ENCODE peak calls at places on chromosomes 12 and 14, in five cellular contexts. One of them, this sample, is unnamed.

GRCh38 chr12:105031061-105031807 is 45.1 kb downstream of the NOPCHAP1 start:
- DNase-seq in A549: no peak
- DNase-seq in keratinocyte: no peak
- DNase-seq in epithelial cell of proximal tubule: no peak
- DNase-seq in lung: no peak
- DNase-seq in this sample: no peak

GRCh38 chr12:78096909-78097597 is 266.4 kb downstream of the NAV3 start:
- DNase-seq in A549: no peak
- DNase-seq in keratinocyte: no peak
- DNase-seq in lung: no peak
- DNase-seq in epithelial cell of proximal tubule: no peak
- DNase-seq in this sample: peak

GRCh38 chr14:33393155-33393894 is 454.6 kb downstream of the NPAS3 start:
- DNase-seq in lung: no peak
- DNase-seq in keratinocyte: no peak
- DNase-seq in A549: no peak
- DNase-seq in epithelial cell of proximal tubule: no peak
- DNase-seq in this sample: peak

GRCh38 chr14:61374284-61374683 is 52.9 kb downstream of the PRKCH start:
- DNase-seq in epithelial cell of proximal tubule: no peak
- DNase-seq in A549: no peak
- DNase-seq in lung: no peak
- DNase-seq in keratinocyte: no peak
- DNase-seq in this sample: no peak

GRCh38 chr12:131194166-131194565 is 240.5 kb downstream of the ADGRD1 start:
- DNase-seq in epithelial cell of proximal tubule: no peak
- DNase-seq in A549: peak
- DNase-seq in keratinocyte: no peak
- DNase-seq in lung: no peak
- DNase-seq in this sample: no peak

GRCh38 chr14:75523771-75524171 is 1.5 kb downstream of the BATF start:
- DNase-seq in keratinocyte: no peak
- DNase-seq in A549: no peak
- DNase-seq in lung: no peak
- DNase-seq in epithelial cell of proximal tubule: no peak
- DNase-seq in this sample: no peak

GRCh38 chr12:25495336-25496097 is 57.6 kb downstream of the LMNTD1 start:
- DNase-seq in keratinocyte: peak
- DNase-seq in A549: peak
- DNase-seq in lung: no peak
- DNase-seq in epithelial cell of proximal tubule: peak
- DNase-seq in this sample: peak

GRCh38 chr12:124548854-124549378 is 18.5 kb downstream of the NCOR2 start:
- DNase-seq in A549: no peak
- DNase-seq in lung: peak
- DNase-seq in keratinocyte: no peak
- DNase-seq in epithelial cell of proximal tubule: no peak
- DNase-seq in this sample: peak

GRCh38 chr14:31692376-31692781 is 131.2 kb downstream of the NUBPL start:
- DNase-seq in A549: no peak
- DNase-seq in keratinocyte: no peak
- DNase-seq in lung: no peak
- DNase-seq in epithelial cell of proximal tubule: no peak
- DNase-seq in this sample: peak

GRCh38 chr14:100314724-100315123 is 8.4 kb upstream of the SLC25A47 start:
- DNase-seq in keratinocyte: no peak
- DNase-seq in A549: no peak
- DNase-seq in epithelial cell of proximal tubule: no peak
- DNase-seq in lung: no peak
- DNase-seq in this sample: no peak

GRCh38 chr12:124517260-124518050 is 50.0 kb downstream of the NCOR2 start:
- DNase-seq in keratinocyte: no peak
- DNase-seq in lung: peak
- DNase-seq in A549: peak
- DNase-seq in epithelial cell of proximal tubule: no peak
- DNase-seq in this sample: peak

GRCh38 chr12:105233045-105233905 is 2.7 kb downstream of the APPL2 start:
- DNase-seq in lung: no peak
- DNase-seq in A549: no peak
- DNase-seq in epithelial cell of proximal tubule: no peak
- DNase-seq in keratinocyte: no peak
- DNase-seq in this sample: peak

GRCh38 chr12:86669010-86669409 is 412.8 kb upstream of the MGAT4C start:
- DNase-seq in lung: no peak
- DNase-seq in A549: no peak
- DNase-seq in epithelial cell of proximal tubule: no peak
- DNase-seq in keratinocyte: peak
- DNase-seq in this sample: no peak

GRCh38 chr12:109714913-109715244 is 1.3 kb downstream of the FAM222A start:
- DNase-seq in A549: no peak
- DNase-seq in epithelial cell of proximal tubule: no peak
- DNase-seq in lung: no peak
- DNase-seq in keratinocyte: no peak
- DNase-seq in this sample: no peak

GRCh38 chr14:103748539-103748867 is 32.9 kb downstream of the ZFYVE21 start:
- DNase-seq in keratinocyte: no peak
- DNase-seq in epithelial cell of proximal tubule: no peak
- DNase-seq in A549: no peak
- DNase-seq in lung: no peak
- DNase-seq in this sample: no peak

GRCh38 chr12:11730299-11731041 is 81.0 kb downstream of the ETV6 start:
- DNase-seq in A549: no peak
- DNase-seq in epithelial cell of proximal tubule: no peak
- DNase-seq in keratinocyte: no peak
- DNase-seq in lung: peak
- DNase-seq in this sample: no peak

GRCh38 chr14:88323086-88323519 is at the start of gene KCNK10:
- DNase-seq in A549: no peak
- DNase-seq in epithelial cell of proximal tubule: no peak
- DNase-seq in keratinocyte: no peak
- DNase-seq in lung: no peak
- DNase-seq in this sample: no peak

GRCh38 chr14:86799244-86799647 is 1193.7 kb downstream of the GALC start:
- DNase-seq in keratinocyte: peak
- DNase-seq in A549: peak
- DNase-seq in lung: no peak
- DNase-seq in epithelial cell of proximal tubule: peak
- DNase-seq in this sample: peak

GRCh38 chr14:65101631-65102440 is 481 bp downstream of the MAX start:
- DNase-seq in keratinocyte: no peak
- DNase-seq in lung: peak
- DNase-seq in epithelial cell of proximal tubule: no peak
- DNase-seq in A549: no peak
- DNase-seq in this sample: no peak

GRCh38 chr12:102565555-102565954 is 85.2 kb upstream of the IGF1 start:
- DNase-seq in keratinocyte: no peak
- DNase-seq in A549: no peak
- DNase-seq in lung: no peak
- DNase-seq in epithelial cell of proximal tubule: no peak
- DNase-seq in this sample: no peak

GRCh38 chr12:40158592-40159111 is 52.8 kb upstream of the SLC2A13 start:
- DNase-seq in lung: peak
- DNase-seq in A549: no peak
- DNase-seq in keratinocyte: peak
- DNase-seq in epithelial cell of proximal tubule: no peak
- DNase-seq in this sample: peak

GRCh38 chr14:23174266-23174665 is 9.2 kb downstream of the SLC7A8 start:
- DNase-seq in keratinocyte: no peak
- DNase-seq in lung: no peak
- DNase-seq in A549: no peak
- DNase-seq in epithelial cell of proximal tubule: no peak
- DNase-seq in this sample: peak

GRCh38 chr14:71720978-71721624 is 211.1 kb upstream of the RGS6 start:
- DNase-seq in epithelial cell of proximal tubule: peak
- DNase-seq in lung: peak
- DNase-seq in A549: peak
- DNase-seq in keratinocyte: peak
- DNase-seq in this sample: peak

GRCh38 chr12:108228746-108229145 is 99.7 kb downstream of the WSCD2 start:
- DNase-seq in A549: no peak
- DNase-seq in lung: no peak
- DNase-seq in keratinocyte: no peak
- DNase-seq in epithelial cell of proximal tubule: no peak
- DNase-seq in this sample: no peak

GRCh38 chr14:77459072-77459723 is 1.3 kb downstream of the AHSA1 start:
- DNase-seq in keratinocyte: peak
- DNase-seq in epithelial cell of proximal tubule: peak
- DNase-seq in lung: peak
- DNase-seq in A549: peak
- DNase-seq in this sample: peak

GRCh38 chr12:112258926-112259325 is 123.3 kb downstream of the HECTD4 start:
- DNase-seq in lung: no peak
- DNase-seq in A549: no peak
- DNase-seq in keratinocyte: no peak
- DNase-seq in epithelial cell of proximal tubule: no peak
- DNase-seq in this sample: no peak

GRCh38 chr12:112261559-112261958 is 120.7 kb downstream of the HECTD4 start:
- DNase-seq in lung: no peak
- DNase-seq in A549: peak
- DNase-seq in epithelial cell of proximal tubule: no peak
- DNase-seq in keratinocyte: no peak
- DNase-seq in this sample: peak

GRCh38 chr12:112252184-112252583 is 126.8 kb downstream of the TRAFD1 start:
- DNase-seq in epithelial cell of proximal tubule: no peak
- DNase-seq in A549: no peak
- DNase-seq in lung: peak
- DNase-seq in keratinocyte: no peak
- DNase-seq in this sample: peak

GRCh38 chr12:112256780-112257179 is 125.5 kb downstream of the HECTD4 start:
- DNase-seq in lung: no peak
- DNase-seq in A549: no peak
- DNase-seq in keratinocyte: no peak
- DNase-seq in epithelial cell of proximal tubule: no peak
- DNase-seq in this sample: no peak
- H3K4me3 ChIP-seq in lung: no peak
- H3K4me3 ChIP-seq in A549: no peak
- H3K4me3 ChIP-seq in keratinocyte: no peak
- H3K4me3 ChIP-seq in epithelial cell of proximal tubule: no peak
- H3K4me3 ChIP-seq in this sample: no peak

GRCh38 chr12:4908694-4909396 is 860 bp upstream of the KCNA1 start:
- DNase-seq in epithelial cell of proximal tubule: no peak
- DNase-seq in lung: no peak
- DNase-seq in A549: no peak
- DNase-seq in keratinocyte: no peak
- DNase-seq in this sample: no peak
- TF ChIP-seq CTCF in epithelial cell of proximal tubule: no peak
- TF ChIP-seq CTCF in lung: no peak
- TF ChIP-seq CTCF in A549: no peak
- TF ChIP-seq CTCF in keratinocyte: no peak
- TF ChIP-seq CTCF in this sample: no peak

DNA sequence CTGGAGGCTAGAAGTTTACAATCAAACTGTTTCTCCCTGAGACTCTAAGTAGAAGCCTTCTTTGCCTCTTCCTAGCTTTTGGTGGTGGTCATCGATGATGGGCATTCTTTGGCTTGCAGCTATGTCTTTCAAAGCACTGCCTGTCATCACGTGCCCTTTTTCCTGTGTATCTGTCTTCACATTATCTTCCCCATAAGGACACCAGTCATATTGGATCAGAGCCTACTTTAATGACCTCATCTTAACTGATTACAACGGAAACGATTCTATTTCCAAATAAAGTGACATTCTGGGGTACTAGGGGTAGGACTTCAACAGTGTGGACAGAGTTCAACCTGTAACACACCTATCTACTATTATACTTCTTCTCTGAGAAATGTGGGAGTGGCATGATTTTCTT is 31.1 kb upstream of the IFNG-AS1 start:
- DNase-seq in A549: no peak
- DNase-seq in epithelial cell of proximal tubule: no peak
- DNase-seq in lung: no peak
- DNase-seq in keratinocyte: no peak
- DNase-seq in this sample: no peak
- H3K4me3 ChIP-seq in A549: no peak
- H3K4me3 ChIP-seq in epithelial cell of proximal tubule: no peak
- H3K4me3 ChIP-seq in lung: no peak
- H3K4me3 ChIP-seq in keratinocyte: no peak
- H3K4me3 ChIP-seq in this sample: no peak

GRCh38 chr12:121955258-121956040 is 37.1 kb downstream of the CFAP251 start:
- DNase-seq in lung: no peak
- DNase-seq in keratinocyte: no peak
- DNase-seq in A549: peak
- DNase-seq in epithelial cell of proximal tubule: no peak
- DNase-seq in this sample: peak

GRCh38 chr12:121957831-121958515 is 39.6 kb downstream of the CFAP251 start:
- DNase-seq in A549: no peak
- DNase-seq in lung: no peak
- DNase-seq in keratinocyte: no peak
- DNase-seq in epithelial cell of proximal tubule: no peak
- DNase-seq in this sample: no peak

GRCh38 chr12:121958521-121959240 is 40.3 kb downstream of the CFAP251 start:
- DNase-seq in lung: no peak
- DNase-seq in epithelial cell of proximal tubule: no peak
- DNase-seq in keratinocyte: no peak
- DNase-seq in A549: no peak
- DNase-seq in this sample: peak

GRCh38 chr12:121953695-121954094 is 35.3 kb downstream of the CFAP251 start:
- DNase-seq in epithelial cell of proximal tubule: no peak
- DNase-seq in lung: no peak
- DNase-seq in keratinocyte: no peak
- DNase-seq in A549: no peak
- DNase-seq in this sample: no peak

GRCh38 chr12:121956041-121956341 is 37.6 kb downstream of the CFAP251 start:
- DNase-seq in A549: no peak
- DNase-seq in lung: no peak
- DNase-seq in keratinocyte: no peak
- DNase-seq in epithelial cell of proximal tubule: no peak
- DNase-seq in this sample: no peak
- TF ChIP-seq CTCF in A549: no peak
- TF ChIP-seq CTCF in lung: no peak
- TF ChIP-seq CTCF in keratinocyte: no peak
- TF ChIP-seq CTCF in epithelial cell of proximal tubule: no peak
- TF ChIP-seq CTCF in this sample: no peak

GRCh38 chr14:95468416-95469133 is 47.9 kb downstream of the SYNE3 start:
- DNase-seq in epithelial cell of proximal tubule: no peak
- DNase-seq in A549: peak
- DNase-seq in lung: no peak
- DNase-seq in keratinocyte: no peak
- DNase-seq in this sample: no peak

GRCh38 chr14:95467232-95467631 is 49.2 kb downstream of the SYNE3 start:
- DNase-seq in lung: peak
- DNase-seq in keratinocyte: no peak
- DNase-seq in epithelial cell of proximal tubule: no peak
- DNase-seq in A549: no peak
- DNase-seq in this sample: no peak

GRCh38 chr14:95467657-95468056 is 48.8 kb downstream of the SYNE3 start:
- DNase-seq in A549: no peak
- DNase-seq in keratinocyte: no peak
- DNase-seq in lung: no peak
- DNase-seq in epithelial cell of proximal tubule: no peak
- DNase-seq in this sample: no peak

GRCh38 chr14:95470942-95471499 is 45.4 kb downstream of the SYNE3 start:
- DNase-seq in epithelial cell of proximal tubule: no peak
- DNase-seq in A549: no peak
- DNase-seq in lung: no peak
- DNase-seq in keratinocyte: no peak
- DNase-seq in this sample: no peak

GRCh38 chr14:95469134-95469481 is 47.3 kb downstream of the SYNE3 start:
- DNase-seq in keratinocyte: no peak
- DNase-seq in A549: no peak
- DNase-seq in epithelial cell of proximal tubule: no peak
- DNase-seq in lung: no peak
- DNase-seq in this sample: no peak
- H3K4me3 ChIP-seq in keratinocyte: no peak
- H3K4me3 ChIP-seq in A549: no peak
- H3K4me3 ChIP-seq in epithelial cell of proximal tubule: no peak
- H3K4me3 ChIP-seq in lung: no peak
- H3K4me3 ChIP-seq in this sample: no peak

This sample was measured in choroid plexus epithelial cell.